ENCODE peak calls at places on chromosomes 13 and 19, in six cellular contexts. One of them, this sample, is unnamed.
A peak's percentile ranks its signal among the peaks of the same experiment; 100 is the strongest.

GRCh38 chr13:50905256-50905655 is 4.3 kb upstream of the RNASEH2B start:
- DNase-seq in progenitor cell of endocrine pancreas: no peak
- DNase-seq in NCI-H2107: no peak
- DNase-seq in stimulated activated CD8-positive, alpha-beta memory T cell treated with anti-CD3 and anti-CD28 coated beads, Interleukin-4, amount 100 ng/mL, for 1 hour: no peak
- DNase-seq in activated T-cell treated with anti-CD3 and anti-CD28 coated beads for 1 hour: no peak
- DNase-seq in GM13977: no peak
- DNase-seq in this sample: no peak

GRCh38 chr19:5694952-5695648 is 5.0 kb downstream of the RPL36 start:
- DNase-seq in activated T-cell treated with anti-CD3 and anti-CD28 coated beads for 1 hour: no peak
- DNase-seq in progenitor cell of endocrine pancreas: no peak
- DNase-seq in stimulated activated CD8-positive, alpha-beta memory T cell treated with anti-CD3 and anti-CD28 coated beads, Interleukin-4, amount 100 ng/mL, for 1 hour: no peak
- DNase-seq in NCI-H2107: no peak
- DNase-seq in GM13977: no peak
- DNase-seq in this sample: no peak

GRCh38 chr19:49875801-49876421 is 1.2 kb downstream of the AKT1S1 start:
- DNase-seq in progenitor cell of endocrine pancreas: peak; percentile 41
- DNase-seq in NCI-H2107: no peak
- DNase-seq in GM13977: no peak
- DNase-seq in stimulated activated CD8-positive, alpha-beta memory T cell treated with anti-CD3 and anti-CD28 coated beads, Interleukin-4, amount 100 ng/mL, for 1 hour: no peak
- DNase-seq in activated T-cell treated with anti-CD3 and anti-CD28 coated beads for 1 hour: peak; percentile 42
- DNase-seq in this sample: peak; percentile 37

GRCh38 chr13:112837371-112838037 is 131.5 kb upstream of the MCF2L start:
- DNase-seq in stimulated activated CD8-positive, alpha-beta memory T cell treated with anti-CD3 and anti-CD28 coated beads, Interleukin-4, amount 100 ng/mL, for 1 hour: no peak
- DNase-seq in activated T-cell treated with anti-CD3 and anti-CD28 coated beads for 1 hour: no peak
- DNase-seq in NCI-H2107: peak; percentile 44
- DNase-seq in GM13977: no peak
- DNase-seq in progenitor cell of endocrine pancreas: no peak
- DNase-seq in this sample: no peak

GRCh38 chr19:16087940-16088339 is 11.6 kb downstream of the TPM4 start:
- DNase-seq in stimulated activated CD8-positive, alpha-beta memory T cell treated with anti-CD3 and anti-CD28 coated beads, Interleukin-4, amount 100 ng/mL, for 1 hour: no peak
- DNase-seq in activated T-cell treated with anti-CD3 and anti-CD28 coated beads for 1 hour: no peak
- DNase-seq in progenitor cell of endocrine pancreas: no peak
- DNase-seq in GM13977: no peak
- DNase-seq in NCI-H2107: no peak
- DNase-seq in this sample: no peak

GRCh38 chr13:112664501-112665203 is 25.2 kb upstream of the ATP11A start:
- DNase-seq in progenitor cell of endocrine pancreas: no peak
- DNase-seq in NCI-H2107: no peak
- DNase-seq in GM13977: no peak
- DNase-seq in stimulated activated CD8-positive, alpha-beta memory T cell treated with anti-CD3 and anti-CD28 coated beads, Interleukin-4, amount 100 ng/mL, for 1 hour: no peak
- DNase-seq in activated T-cell treated with anti-CD3 and anti-CD28 coated beads for 1 hour: no peak
- DNase-seq in this sample: no peak

GRCh38 chr13:99932912-99933311 is 38.7 kb downstream of the ZIC5 start:
- DNase-seq in stimulated activated CD8-positive, alpha-beta memory T cell treated with anti-CD3 and anti-CD28 coated beads, Interleukin-4, amount 100 ng/mL, for 1 hour: no peak
- DNase-seq in activated T-cell treated with anti-CD3 and anti-CD28 coated beads for 1 hour: no peak
- DNase-seq in NCI-H2107: no peak
- DNase-seq in progenitor cell of endocrine pancreas: no peak
- DNase-seq in GM13977: no peak
- DNase-seq in this sample: no peak

GRCh38 chr13:100440756-100441421 is 147.7 kb downstream of the GGACT start:
- DNase-seq in progenitor cell of endocrine pancreas: no peak
- DNase-seq in activated T-cell treated with anti-CD3 and anti-CD28 coated beads for 1 hour: no peak
- DNase-seq in GM13977: no peak
- DNase-seq in NCI-H2107: no peak
- DNase-seq in stimulated activated CD8-positive, alpha-beta memory T cell treated with anti-CD3 and anti-CD28 coated beads, Interleukin-4, amount 100 ng/mL, for 1 hour: no peak
- DNase-seq in this sample: no peak

GRCh38 chr19:38024991-38025716 is 118.1 kb downstream of the SIPA1L3 start:
- DNase-seq in activated T-cell treated with anti-CD3 and anti-CD28 coated beads for 1 hour: no peak
- DNase-seq in progenitor cell of endocrine pancreas: no peak
- DNase-seq in stimulated activated CD8-positive, alpha-beta memory T cell treated with anti-CD3 and anti-CD28 coated beads, Interleukin-4, amount 100 ng/mL, for 1 hour: no peak
- DNase-seq in GM13977: no peak
- DNase-seq in NCI-H2107: no peak
- DNase-seq in this sample: no peak

GRCh38 chr13:51802601-51803000 is 1.4 kb downstream of the DHRS12 start:
- DNase-seq in activated T-cell treated with anti-CD3 and anti-CD28 coated beads for 1 hour: no peak
- DNase-seq in GM13977: no peak
- DNase-seq in NCI-H2107: no peak
- DNase-seq in stimulated activated CD8-positive, alpha-beta memory T cell treated with anti-CD3 and anti-CD28 coated beads, Interleukin-4, amount 100 ng/mL, for 1 hour: no peak
- DNase-seq in progenitor cell of endocrine pancreas: no peak
- DNase-seq in this sample: no peak

GRCh38 chr13:94073006-94073744 is 406.3 kb downstream of the DCT start:
- DNase-seq in activated T-cell treated with anti-CD3 and anti-CD28 coated beads for 1 hour: no peak
- DNase-seq in stimulated activated CD8-positive, alpha-beta memory T cell treated with anti-CD3 and anti-CD28 coated beads, Interleukin-4, amount 100 ng/mL, for 1 hour: no peak
- DNase-seq in NCI-H2107: no peak
- DNase-seq in GM13977: no peak
- DNase-seq in progenitor cell of endocrine pancreas: no peak
- DNase-seq in this sample: no peak

GRCh38 chr13:76527041-76527440 is 359.2 kb downstream of the KCTD12 start:
- DNase-seq in GM13977: no peak
- DNase-seq in stimulated activated CD8-positive, alpha-beta memory T cell treated with anti-CD3 and anti-CD28 coated beads, Interleukin-4, amount 100 ng/mL, for 1 hour: no peak
- DNase-seq in activated T-cell treated with anti-CD3 and anti-CD28 coated beads for 1 hour: no peak
- DNase-seq in NCI-H2107: no peak
- DNase-seq in progenitor cell of endocrine pancreas: no peak
- DNase-seq in this sample: no peak

GRCh38 chr19:50362030-50362412 is 3.4 kb downstream of the NAPSA start:
- DNase-seq in GM13977: no peak
- DNase-seq in NCI-H2107: no peak
- DNase-seq in progenitor cell of endocrine pancreas: no peak
- DNase-seq in activated T-cell treated with anti-CD3 and anti-CD28 coated beads for 1 hour: no peak
- DNase-seq in stimulated activated CD8-positive, alpha-beta memory T cell treated with anti-CD3 and anti-CD28 coated beads, Interleukin-4, amount 100 ng/mL, for 1 hour: no peak
- DNase-seq in this sample: no peak

GRCh38 chr13:42820450-42820849 is 39.1 kb downstream of the FAM216B start:
- DNase-seq in GM13977: no peak
- DNase-seq in activated T-cell treated with anti-CD3 and anti-CD28 coated beads for 1 hour: no peak
- DNase-seq in stimulated activated CD8-positive, alpha-beta memory T cell treated with anti-CD3 and anti-CD28 coated beads, Interleukin-4, amount 100 ng/mL, for 1 hour: no peak
- DNase-seq in progenitor cell of endocrine pancreas: no peak
- DNase-seq in NCI-H2107: no peak
- DNase-seq in this sample: no peak

GRCh38 chr19:53868091-53868891 is 608 bp downstream of the MYADM start:
- DNase-seq in activated T-cell treated with anti-CD3 and anti-CD28 coated beads for 1 hour: no peak
- DNase-seq in NCI-H2107: no peak
- DNase-seq in GM13977: peak; percentile 62
- DNase-seq in stimulated activated CD8-positive, alpha-beta memory T cell treated with anti-CD3 and anti-CD28 coated beads, Interleukin-4, amount 100 ng/mL, for 1 hour: no peak
- DNase-seq in progenitor cell of endocrine pancreas: no peak
- DNase-seq in this sample: peak; percentile 17

GRCh38 chr13:94678845-94679244 is 33.5 kb downstream of the SOX21 start:
- DNase-seq in GM13977: no peak
- DNase-seq in stimulated activated CD8-positive, alpha-beta memory T cell treated with anti-CD3 and anti-CD28 coated beads, Interleukin-4, amount 100 ng/mL, for 1 hour: no peak
- DNase-seq in activated T-cell treated with anti-CD3 and anti-CD28 coated beads for 1 hour: no peak
- DNase-seq in NCI-H2107: no peak
- DNase-seq in progenitor cell of endocrine pancreas: no peak
- DNase-seq in this sample: no peak

GRCh38 chr19:41441321-41441945 is 1.5 kb upstream of the ERICH4 start:
- DNase-seq in progenitor cell of endocrine pancreas: no peak
- DNase-seq in GM13977: no peak
- DNase-seq in NCI-H2107: no peak
- DNase-seq in activated T-cell treated with anti-CD3 and anti-CD28 coated beads for 1 hour: no peak
- DNase-seq in stimulated activated CD8-positive, alpha-beta memory T cell treated with anti-CD3 and anti-CD28 coated beads, Interleukin-4, amount 100 ng/mL, for 1 hour: no peak
- DNase-seq in this sample: no peak